ENCODE peak calls at places on chromosomes 13 and 19, in four cellular contexts. T is fibroblast of lung; V is activated naive CD8-positive, alpha-beta T cell treated with anti-CD3 and anti-CD28 coated beads for 36 hours; R is activated CD4-positive, alpha-beta T cell treated with anti-CD3 and anti-CD28 coated beads, Interleukin-2, amount 50 U/mL, for 4 hours. C is an unnamed sample.

GRCh38 chr19:31356587-31357314 is 7.5 kb upstream of the TSHZ3 start:
- DNase-seq in T (peak; percentile 33), V (peak; percentile 65), R (peak; percentile 48), C (peak; percentile 29)

GRCh38 chr13:113803409-113804016 is 44.5 kb downstream of the TMEM255B start:
- DNase-seq in T (no peak), V (no peak), R (no peak), C (no peak)

GRCh38 chr13:44876782-44877324 is 112.4 kb downstream of the NUFIP1 start:
- DNase-seq in T (no peak), V (no peak), R (no peak), C (no peak)

GRCh38 chr13:48775804-48776203 is 122.1 kb downstream of the CYSLTR2 start:
- DNase-seq in T (peak; percentile 97), V (no peak), R (no peak), C (no peak)

GRCh38 chr13:105918842-105919741 is 616.4 kb downstream of the EFNB2 start:
- DNase-seq in T (peak; percentile 83), V (no peak), R (no peak), C (peak; percentile 96)

GRCh38 chr13:98853791-98854191 is 101.3 kb upstream of the SLC15A1 start:
- DNase-seq in T (peak; percentile 66), V (peak; percentile 77), R (no peak), C (no peak)

GRCh38 chr19:11699931-11700794 is 38.6 kb downstream of the ZNF823 start:
- DNase-seq in T (peak; percentile 31), V (no peak), R (no peak), C (peak; percentile 44)

GRCh38 chr19:6048808-6049405 is 61.4 kb downstream of the RFX2 start:
- DNase-seq in T (peak; percentile 44), V (peak; percentile 74), R (peak; percentile 75), C (peak; percentile 84)

GRCh38 chr13:57629391-57629804 is 2.1 kb upstream of the PCDH17 start:
- DNase-seq in T (no peak), V (no peak), R (no peak), C (no peak)

GRCh38 chr19:6736169-6736916 is 1.0 kb downstream of the GPR108 start:
- DNase-seq in T (peak; percentile 88), V (peak; percentile 77), R (peak; percentile 49), C (peak; percentile 84)

GRCh38 chr13:106139942-106140341 is 395.5 kb downstream of the EFNB2 start:
- DNase-seq in T (no peak), V (no peak), R (no peak), C (no peak)

GRCh38 chr19:40627486-40628279 is 26.5 kb downstream of the LTBP4 start:
- DNase-seq in T (no peak), V (no peak), R (no peak), C (no peak)

GRCh38 chr19:2047449-2048103 is 3.5 kb downstream of the MKNK2 start:
- DNase-seq in T (no peak), V (peak; percentile 47), R (no peak), C (peak; percentile 81)

GRCh38 chr13:108968566-108968965 is 339.2 kb downstream of the MYO16 start:
- DNase-seq in T (peak; percentile 34), V (no peak), R (no peak), C (no peak)

GRCh38 chr13:72505376-72505775 is 222.1 kb downstream of the MZT1 start:
- DNase-seq in T (peak; percentile 24), V (no peak), R (no peak), C (no peak)

GRCh38 chr19:39167461-39168257 is 29.1 kb upstream of the NCCRP1 start:
- DNase-seq in T (no peak), V (no peak), R (no peak), C (no peak)

GRCh38 chr13:21234537-21234936 is 58.1 kb downstream of the MRPL57 start:
- DNase-seq in T (no peak), V (no peak), R (no peak), C (no peak)

GRCh38 chr19:35755160-35755549 is 1.7 kb downstream of the HSPB6 start:
- DNase-seq in T (no peak), V (no peak), R (no peak), C (no peak)

C was measured in small intestine.